ENCODE peak calls at places on chromosome 19, in six cellular contexts. T is stimulated activated CD8-positive, alpha-beta memory T cell treated with anti-CD3 and anti-CD28 coated beads, Interleukin-4, amount 100 ng/mL, for 1 hour; S is germinal center; A is IMR-90; W is naive thymus-derived CD4-positive, alpha-beta T cell; E is activated naive CD8-positive, alpha-beta T cell treated with anti-CD3 and anti-CD28 coated beads for 36 hours. P is an unnamed sample.

GRCh38 chr19:38228491-38229439 is 4.7 kb upstream of the DPF1 start:
- DNase-seq in W (no peak), A (no peak), T (no peak), S (no peak), E (no peak), P (peak; percentile 74)

GRCh38 chr19:1598777-1599459 is 6.3 kb upstream of the MBD3 start:
- DNase-seq in W (no peak), A (no peak), T (no peak), S (no peak), E (no peak), P (no peak)

GRCh38 chr19:4744451-4745170 is 21.0 kb upstream of the DPP9 start:
- DNase-seq in E (no peak), S (no peak), W (no peak), A (peak; percentile 95), T (no peak), P (no peak)

GRCh38 chr19:47619763-47620162 is 10.8 kb downstream of the BICRA start:
- DNase-seq in E (no peak), A (peak; percentile 73), T (no peak), S (no peak), W (no peak), P (no peak)

GRCh38 chr19:728011-728410 is 19.3 kb downstream of the PALM start:
- DNase-seq in A (no peak), E (no peak), S (no peak), W (no peak), T (no peak), P (no peak)

GRCh38 chr19:49857061-49857833 is 6.3 kb downstream of the PTOV1 start:
- DNase-seq in W (no peak), T (no peak), A (no peak), S (no peak), E (no peak), P (no peak)

GRCh38 chr19:35013047-35013819 is 13.1 kb downstream of the GRAMD1A start:
- DNase-seq in S (peak; percentile 86), T (peak; percentile 63), W (peak; percentile 82), A (peak; percentile 57), E (peak; percentile 84), P (peak; percentile 75)

GRCh38 chr19:16714702-16715294 is 4.8 kb upstream of the NWD1 start:
- DNase-seq in A (peak; percentile 24), T (peak; percentile 14), E (peak; percentile 35), S (peak; percentile 50), W (peak; percentile 17), P (peak; percentile 54)

GRCh38 chr19:51387924-51388389 is at the start of gene LIM2:
- DNase-seq in S (no peak), E (peak; percentile 14), A (no peak), T (no peak), W (no peak), P (no peak)

GRCh38 chr19:4807188-4807587 is 15.7 kb downstream of the FEM1A start:
- DNase-seq in S (peak; percentile 28), E (no peak), W (no peak), T (no peak), A (no peak), P (no peak)

GRCh38 chr19:1000095-1000494 is at the start of gene GRIN3B:
- DNase-seq in A (peak; percentile 40), W (peak; percentile 41), T (no peak), S (peak; percentile 85), E (peak; percentile 66), P (peak; percentile 73)

GRCh38 chr19:41821003-41821735 is 23.3 kb downstream of the LYPD4 start:
- DNase-seq in W (peak; percentile 66), S (peak; percentile 88), E (peak; percentile 51), T (no peak), A (peak; percentile 15), P (no peak)

GRCh38 chr19:35519291-35519690 is 5.8 kb upstream of the DMKN start:
- DNase-seq in S (no peak), T (no peak), A (peak; percentile 27), E (no peak), W (no peak), P (no peak)

GRCh38 chr19:28046932-28047331 is 1166.0 kb downstream of the UQCRFS1 start:
- DNase-seq in E (no peak), S (no peak), A (no peak), T (no peak), W (no peak), P (no peak)

GRCh38 chr19:15727724-15728123 is at the start of gene OR10H2:
- DNase-seq in W (no peak), A (no peak), S (no peak), T (no peak), E (no peak), P (no peak)

GRCh38 chr19:27971071-27971470 is 1241.9 kb downstream of the UQCRFS1 start:
- DNase-seq in W (no peak), A (no peak), T (no peak), S (no peak), E (no peak), P (no peak)

GRCh38 chr19:49555600-49556411 is 24.6 kb downstream of the NOSIP start:
- DNase-seq in T (peak; percentile 71), E (peak; percentile 76), W (peak; percentile 94), A (no peak), S (peak; percentile 36), P (no peak)

GRCh38 chr19:10855879-10856522 is 7.8 kb downstream of the C19orf38 start:
- DNase-seq in A (no peak), E (no peak), W (no peak), S (peak; percentile 48), T (no peak), P (no peak)

GRCh38 chr19:45368737-45369340 is 1.5 kb downstream of the ERCC2 start:
- DNase-seq in W (no peak), A (no peak), E (no peak), S (no peak), T (no peak), P (no peak)

GRCh38 chr19:29010276-29010675 is 202.7 kb downstream of the UQCRFS1 start:
- DNase-seq in W (no peak), E (no peak), A (no peak), T (no peak), S (no peak), P (no peak)

GRCh38 chr19:46571495-46571894 is 29.6 kb upstream of the CALM3 start:
- DNase-seq in E (peak; percentile 18), A (no peak), S (no peak), T (no peak), W (peak; percentile 10), P (no peak)

GRCh38 chr19:15433519-15434069 is 14.8 kb upstream of the AKAP8L start:
- DNase-seq in E (no peak), S (no peak), A (no peak), T (no peak), W (no peak), P (no peak)

GRCh38 chr19:24140099-24140498 is 53.1 kb downstream of the ZNF254 start:
- DNase-seq in A (peak; percentile 96), E (no peak), T (no peak), S (no peak), W (no peak), P (no peak)

GRCh38 chr19:22286151-22286810 is at the start of gene ZNF729:
- DNase-seq in S (no peak), W (no peak), A (no peak), E (no peak), T (no peak), P (no peak)

GRCh38 chr19:44607049-44607448 is 6.3 kb upstream of the IGSF23 start:
- DNase-seq in S (no peak), T (no peak), E (no peak), W (no peak), A (peak; percentile 62), P (no peak)